ENCODE peak calls at places on chromosomes 16 and 17, in four cellular contexts. H, C, A and Y are unnamed samples.

GRCh38 chr16:78985736-78986605 is 614.6 kb downstream of the MAF start:
- DNase-seq in H (no peak), C (no peak), A (no peak), Y (no peak)

GRCh38 chr16:4225075-4225474 is 16.8 kb downstream of the SRL start:
- DNase-seq in H (no peak), C (no peak), A (no peak), Y (no peak)

GRCh38 chr16:61243954-61244353 is 792.3 kb downstream of the CDH8 start:
- DNase-seq in H (no peak), C (no peak), A (no peak), Y (no peak)

GRCh38 chr16:66205287-66206167 is 161.0 kb upstream of the CDH5 start:
- DNase-seq in H (no peak), C (no peak), A (no peak), Y (no peak)

GRCh38 chr17:41785091-41785875 is 1.2 kb downstream of the JUP start:
- DNase-seq in H (no peak), C (no peak), A (no peak), Y (no peak)

GRCh38 chr17:30344283-30345088 is 10.6 kb upstream of the TMIGD1 start:
- DNase-seq in H (no peak), C (no peak), A (no peak), Y (no peak)

GRCh38 chr16:12509121-12509520 is 294.6 kb downstream of the CPPED1 start:
- DNase-seq in H (no peak), C (no peak), A (no peak), Y (no peak)

GRCh38 chr16:53090271-53090590 is 35.4 kb downstream of the CHD9 start:
- DNase-seq in H (no peak), C (no peak), A (no peak), Y (no peak)

GRCh38 chr16:85759136-85759535 is 8.2 kb upstream of the C16orf74 start:
- DNase-seq in H (no peak), C (peak; percentile 69), A (no peak), Y (no peak)

GRCh38 chr16:80337786-80338185 is 203.0 kb upstream of the DYNLRB2 start:
- DNase-seq in H (no peak), C (no peak), A (no peak), Y (no peak)

GRCh38 chr16:86505899-86506864 is 4.1 kb upstream of the FOXF1 start:
- DNase-seq in H (no peak), C (no peak), A (no peak), Y (no peak)

GRCh38 chr16:24309222-24309905 is 53.2 kb downstream of the CACNG3 start:
- DNase-seq in H (peak; percentile 36), C (no peak), A (no peak), Y (no peak)

GRCh38 chr16:69410285-69410990 is 14.0 kb upstream of the CYB5B start:
- DNase-seq in H (no peak), C (no peak), A (no peak), Y (no peak)

GRCh38 chr17:9408381-9408780 is 167.2 kb downstream of the STX8 start:
- DNase-seq in H (no peak), C (no peak), A (no peak), Y (no peak)

GRCh38 chr16:20318006-20318405 is 9.3 kb downstream of the GP2 start:
- DNase-seq in H (no peak), C (no peak), A (no peak), Y (no peak)

GRCh38 chr17:41496803-41497484 is 7.2 kb upstream of the KRT36 start:
- DNase-seq in H (peak; percentile 77), C (peak; percentile 84), A (peak; percentile 34), Y (peak; percentile 22)